ENCODE peak calls at places on chromosomes 2 and 18, in four cellular contexts. A is HepG2, U is H1, L is GM12878. G is an unnamed sample.

GRCh38 chr2:176234216-176234615 is 35.0 kb upstream of the MTX2 start:
- DNase-seq in A (no peak), U (no peak), L (no peak), G (no peak)

GRCh38 chr2:193267496-193268002 is 1072.8 kb upstream of the TMEFF2 start:
- DNase-seq in A (no peak), U (no peak), L (no peak), G (no peak)

GRCh38 chr2:185738679-185739472 is at the start of gene FSIP2:
- DNase-seq in A (peak; percentile 65), U (peak; percentile 89), L (no peak), G (peak; percentile 92)

GRCh38 chr2:176729706-176730569 is 460.7 kb downstream of the MTX2 start:
- DNase-seq in A (no peak), U (no peak), L (no peak), G (no peak)

GRCh38 chr2:25168256-25169072 is at the start of gene POMC:
- DNase-seq in A (no peak), U (no peak), L (no peak), G (no peak)

GRCh38 chr2:127508621-127509034 is 17.7 kb downstream of the IWS1 start:
- DNase-seq in A (peak; percentile 44), U (no peak), L (no peak), G (no peak)

GRCh38 chr18:36757081-36757480 is 71.7 kb downstream of the TPGS2 start:
- DNase-seq in A (peak; percentile 48), U (no peak), L (no peak), G (peak; percentile 15)

GRCh38 chr2:234673961-234674759 is 177.3 kb upstream of the ARL4C start:
- DNase-seq in A (no peak), U (no peak), L (no peak), G (no peak)

GRCh38 chr2:198913394-198914152 is 544.2 kb downstream of the SATB2 start:
- DNase-seq in A (no peak), U (no peak), L (peak; percentile 89), G (no peak)

GRCh38 chr2:23943666-23944065 is 3.4 kb downstream of the UBXN2A start:
- DNase-seq in A (no peak), U (no peak), L (no peak), G (no peak)

GRCh38 chr2:71852141-71852711 is 295.4 kb downstream of the CYP26B1 start:
- DNase-seq in A (no peak), U (no peak), L (no peak), G (no peak)

GRCh38 chr18:49648326-49648725 is 86.5 kb downstream of the LIPG start:
- DNase-seq in A (no peak), U (no peak), L (no peak), G (no peak)

GRCh38 chr2:215441560-215442391 is 5.9 kb upstream of the FN1 start:
- DNase-seq in A (no peak), U (no peak), L (no peak), G (no peak)

GRCh38 chr2:223589901-223590300 is 12.3 kb downstream of the SCG2 start:
- DNase-seq in A (no peak), U (no peak), L (no peak), G (no peak)

GRCh38 chr2:12965540-12966269 is 249.0 kb downstream of the TRIB2 start:
- DNase-seq in A (no peak), U (no peak), L (no peak), G (no peak)

GRCh38 chr2:150127995-150128394 is 359.5 kb downstream of the RND3 start:
- DNase-seq in A (no peak), U (no peak), L (no peak), G (no peak)

GRCh38 chr2:227817940-227818568 is 4.4 kb downstream of the CCL20 start:
- DNase-seq in A (peak; percentile 95), U (peak; percentile 15), L (peak; percentile 45), G (peak; percentile 50)

GRCh38 chr2:239881561-239882320 is 143.4 kb downstream of the NDUFA10 start:
- DNase-seq in A (no peak), U (no peak), L (no peak), G (no peak)

GRCh38 chr2:26646986-26647672 is 6.0 kb upstream of the CIB4 start:
- DNase-seq in A (no peak), U (no peak), L (no peak), G (peak; percentile 49)

GRCh38 chr2:26648516-26648915 is 7.3 kb upstream of the CIB4 start:
- DNase-seq in A (no peak), U (no peak), L (no peak), G (no peak)

GRCh38 chr2:26647981-26648380 is 6.8 kb upstream of the CIB4 start:
- DNase-seq in A (no peak), U (no peak), L (no peak), G (no peak)

GRCh38 chr2:26644188-26644835 is 3.1 kb upstream of the CIB4 start:
- DNase-seq in A (no peak), U (no peak), L (no peak), G (no peak)

DNA sequence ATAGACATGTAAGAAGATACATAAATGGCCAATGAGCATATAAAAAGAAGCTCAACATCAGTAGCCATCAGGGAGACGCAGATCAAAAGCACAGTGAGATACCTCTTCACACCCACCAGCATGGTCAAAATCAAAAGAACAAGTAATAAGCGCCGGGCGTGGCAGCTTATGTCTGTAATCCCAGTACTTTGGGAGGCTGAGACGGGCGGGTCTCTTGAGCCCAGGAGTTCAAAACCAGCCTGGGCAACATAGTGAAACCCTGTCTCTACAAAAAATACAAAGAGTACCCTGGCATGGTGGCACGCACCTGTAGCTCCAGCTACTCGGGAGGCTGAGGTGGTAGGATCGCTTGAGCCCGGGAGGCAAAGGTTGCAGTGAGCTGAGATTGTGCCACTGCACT is 4.6 kb upstream of the CIB4 start:
- DNase-seq in A (no peak), U (no peak), L (no peak), G (no peak)
- H3K4me3 ChIP-seq in A (no peak overlapping the region), U (no peak overlapping the region), L (no peak overlapping the region), G (no peak overlapping the region)

DNA sequence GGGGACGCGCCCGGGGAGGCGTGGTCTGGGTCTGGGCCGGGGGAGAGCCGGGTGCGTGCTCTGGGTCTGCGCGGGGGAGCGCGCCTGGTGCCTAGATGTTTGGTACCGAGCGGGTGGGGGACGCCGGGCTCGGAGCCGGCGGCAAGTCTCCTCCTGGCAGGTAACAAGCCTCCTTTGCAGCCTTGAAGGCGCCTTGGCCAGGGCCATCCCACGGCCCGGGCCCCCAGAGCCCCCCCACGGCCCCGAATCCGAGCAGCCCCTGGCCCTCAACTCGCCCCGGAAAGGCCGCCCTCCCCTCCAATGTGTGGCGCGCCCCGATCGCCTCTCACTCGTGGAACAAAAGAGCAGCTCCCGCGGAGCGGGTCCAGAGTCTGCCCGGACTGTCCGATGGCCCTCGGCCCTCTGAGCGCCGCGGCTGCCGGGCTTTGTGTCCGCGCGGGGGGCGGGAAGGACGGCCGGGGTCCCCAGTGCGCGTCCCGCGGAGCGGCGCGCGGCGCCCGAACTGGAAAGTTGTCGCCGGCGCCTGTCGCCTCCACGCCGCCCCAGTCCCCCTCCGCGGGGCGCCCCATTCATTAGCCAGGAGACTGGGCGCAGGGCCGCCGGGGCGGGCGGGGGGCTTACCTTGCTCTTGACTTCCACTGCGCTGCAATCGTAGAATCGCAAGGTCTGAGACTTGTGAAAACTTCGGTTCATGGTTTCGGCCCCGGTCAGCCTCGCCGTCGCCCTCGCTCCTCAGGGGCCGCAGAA is 485 bp downstream of the PARD6G start:
- DNase-seq in A (no peak), U (no peak), L (no peak), G (no peak)
- TF ChIP-seq SUZ12 in A (no peak), U (no peak), L (no peak), G (no peak)

GRCh38 chr2:151775057-151775740 is 40.9 kb upstream of the NEB start:
- DNase-seq in A (no peak), U (no peak), L (no peak), G (no peak)

GRCh38 chr2:151769606-151770005 is 35.3 kb upstream of the NEB start:
- DNase-seq in A (no peak), U (no peak), L (no peak), G (no peak)

GRCh38 chr2:151774506-151774905 is 40.2 kb upstream of the NEB start:
- DNase-seq in A (no peak), U (no peak), L (no peak), G (no peak)

GRCh38 chr2:151770995-151771394 is 36.7 kb upstream of the NEB start:
- DNase-seq in A (no peak), U (no peak), L (no peak), G (no peak)

GRCh38 chr2:151771599-151772358 is 37.5 kb upstream of the NEB start:
- DNase-seq in A (no peak), U (no peak), L (peak; percentile 79), G (no peak)
- H3K4me1 ChIP-seq in A (no peaks in the 10 kb centered on the region), U (no peaks in the 10 kb centered on the region), L (peaks cover 17% of the 10 kb centered on the region), G (no peaks in the 10 kb centered on the region)

DNA sequence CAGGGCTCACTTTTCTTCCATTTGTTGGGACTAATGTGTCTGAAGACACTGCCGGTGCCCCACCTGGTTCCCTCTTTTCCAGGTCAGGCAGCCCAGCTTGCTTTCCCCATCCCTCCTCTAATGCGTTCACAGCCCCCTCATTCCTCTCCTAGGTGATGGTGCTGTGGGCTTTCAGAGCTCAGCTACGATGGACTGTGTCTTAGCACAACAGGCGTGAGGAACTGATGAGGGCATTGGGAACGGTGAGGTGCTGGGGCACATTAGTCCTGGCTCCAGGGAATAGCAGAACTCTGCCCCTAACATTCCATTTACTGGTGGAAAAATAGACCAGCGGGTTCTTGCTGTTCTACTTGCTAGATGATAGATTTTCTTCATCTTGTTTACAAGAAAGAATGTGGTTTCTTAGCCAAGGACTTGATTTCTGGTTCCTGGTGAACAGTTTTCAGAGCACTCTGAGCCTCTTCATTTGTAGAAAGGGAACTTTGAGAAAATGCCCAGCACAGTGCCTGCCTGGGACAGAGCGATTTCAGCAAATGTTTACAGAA is 42.4 kb downstream of the LDLRAD4 start:
- DNase-seq in A (no peak), U (no peak), L (no peak), G (no peak)
- H3K4me3 ChIP-seq in A (no peak overlapping the region), U (no peak overlapping the region), L (no peak overlapping the region), G (no peak overlapping the region)

GRCh38 chr2:105925390-105925789 is 180.7 kb downstream of the NCK2 start:
- DNase-seq in A (no peak), U (no peak), L (no peak), G (no peak)

GRCh38 chr2:105929506-105929905 is 184.8 kb downstream of the NCK2 start:
- DNase-seq in A (no peak), U (no peak), L (no peak), G (no peak)

GRCh38 chr2:105928563-105928962 is 183.9 kb downstream of the NCK2 start:
- DNase-seq in A (no peak), U (no peak), L (no peak), G (no peak)

GRCh38 chr2:105924932-105925331 is 180.2 kb downstream of the NCK2 start:
- DNase-seq in A (peak; percentile 29), U (no peak), L (no peak), G (no peak)

GRCh38 chr2:105926960-105927678 is 182.4 kb downstream of the NCK2 start:
- DNase-seq in A (peak; percentile 21), U (no peak), L (no peak), G (no peak)
- TF ChIP-seq SUZ12 in A (no peak), U (no peak), L (no peak), G (no peak)

DNA sequence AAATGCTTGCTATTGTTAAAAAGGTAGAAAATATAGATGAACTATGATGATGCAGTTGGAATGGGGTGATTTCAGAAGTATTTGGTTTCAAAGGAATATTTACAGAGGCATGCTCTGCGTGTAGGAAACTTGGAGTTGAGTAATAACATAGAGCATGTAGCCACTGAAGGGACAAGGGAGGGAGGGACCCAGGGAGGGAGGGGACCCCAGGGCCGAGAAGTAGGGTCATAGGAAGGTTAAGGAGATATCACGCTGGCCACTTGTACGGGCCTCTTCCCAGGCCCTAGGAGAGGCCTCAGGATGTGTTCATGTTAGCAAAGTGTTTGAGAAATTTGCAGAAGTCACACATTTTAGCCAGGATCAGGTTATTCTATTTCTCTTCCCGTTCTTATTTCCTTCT is 17.0 kb upstream of the ACKR3 start:
- DNase-seq in A (no peak), U (no peak), L (no peak), G (no peak)
- H3K4me1 ChIP-seq in A (no peaks in the 10 kb centered on the region), U (peaks cover 4% of the 10 kb centered on the region), L (peaks cover 69% of the 10 kb centered on the region), G (peaks cover 15% of the 10 kb centered on the region)